ENCODE peak calls at places on chromosome 2, in ten cellular contexts. A is ACHN, T is RCC 7860, O is coronary artery, B is HL-60, Z is Panc1, N is Calu3, Q is Karpas-422, K is frontal cortex, G is GM13976. I is an unnamed sample.
A peak's percentile ranks its signal among the peaks of the same experiment; 100 is the strongest.

GRCh38 chr2:3403587-3404334 is 24.3 kb downstream of the TRAPPC12 start:
- DNase-seq in A (no peak), T (no peak), O (no peak), B (no peak), Z (no peak), N (no peak), Q (no peak), K (no peak), G (peak; percentile 88), I (no peak)

GRCh38 chr2:240134956-240135520 is 1.1 kb downstream of the COPS9 start:
- DNase-seq in A (no peak), T (no peak), O (no peak), B (no peak), Z (no peak), N (no peak), Q (no peak), K (no peak), G (no peak), I (no peak)

GRCh38 chr2:26913599-26914285 is 56.7 kb upstream of the MAPRE3 start:
- DNase-seq in A (no peak), T (no peak), O (no peak), B (no peak), Z (no peak), N (no peak), Q (no peak), K (no peak), G (no peak), I (no peak)

GRCh38 chr2:75512455-75513212 is 48.1 kb downstream of the EVA1A start:
- DNase-seq in A (no peak), T (no peak), O (no peak), B (no peak), Z (no peak), N (no peak), Q (no peak), K (no peak), G (no peak), I (no peak)

GRCh38 chr2:179562330-179562885 is 297.8 kb upstream of the SESTD1 start:
- DNase-seq in A (no peak), T (no peak), O (no peak), B (no peak), Z (no peak), N (no peak), Q (no peak), K (no peak), G (no peak), I (no peak)

GRCh38 chr2:107312240-107312639 is 426.3 kb upstream of the ST6GAL2 start:
- DNase-seq in A (no peak), T (no peak), O (no peak), B (no peak), Z (no peak), N (no peak), Q (no peak), K (no peak), G (no peak), I (no peak)

GRCh38 chr2:146874260-146874658 is 970.6 kb upstream of the ACVR2A start:
- DNase-seq in A (peak; percentile 86), T (peak; percentile 73), O (no peak), B (no peak), Z (no peak), N (peak; percentile 69), Q (no peak), K (no peak), G (no peak), I (no peak)

GRCh38 chr2:73290049-73290839 is 3.1 kb downstream of the EGR4 start:
- DNase-seq in A (peak; percentile 60), T (peak; percentile 23), O (no peak), B (peak; percentile 40), Z (peak; percentile 60), N (peak; percentile 65), Q (peak; percentile 93), K (no peak), G (peak; percentile 57), I (peak; percentile 35)

GRCh38 chr2:167749016-167749415 is 498.4 kb downstream of the STK39 start:
- DNase-seq in A (no peak), T (peak; percentile 50), O (no peak), B (no peak), Z (no peak), N (no peak), Q (no peak), K (no peak), G (no peak), I (no peak)

GRCh38 chr2:140759431-140760156 is 1371.2 kb downstream of the LRP1B start:
- DNase-seq in A (no peak), T (no peak), O (no peak), B (no peak), Z (no peak), N (no peak), Q (no peak), K (no peak), G (no peak), I (no peak)

GRCh38 chr2:232667989-232668583 is 29.0 kb upstream of the GIGYF2 start:
- DNase-seq in A (no peak), T (no peak), O (no peak), B (no peak), Z (no peak), N (no peak), Q (no peak), K (no peak), G (no peak), I (no peak)